ENCODE peak calls at places on chromosomes 7 and 10, in ten cellular contexts. Q is NCI-H2081 treated with DMSO at 0.1 percent for 48 hours; R is dorsolateral prefrontal cortex; S is A172; T is stimulated activated CD8-positive, alpha-beta memory T cell treated with anti-CD3 and anti-CD28 coated beads, Interleukin-2, amount 100 ng/mL, for 1 hour; I is dermis microvascular lymphatic vessel endothelial cell; L is NCI-H1694; J is midbrain; Z is hypothalamus; N is heart left ventricle. D is an unnamed sample.

GRCh38 chr7:43691611-43692010 is 37.7 kb downstream of the COA1 start:
- DNase-seq in Z (no peak), N (no peak), I (no peak), J (no peak), R (no peak), L (no peak), S (no peak), T (no peak), Q (no peak), D (no peak)

GRCh38 chr7:12458520-12459131 is 55.0 kb upstream of the VWDE start:
- DNase-seq in J (peak), R (no peak), Q (peak), Z (no peak), L (peak), S (peak), T (no peak), I (peak), N (no peak), D (peak)

GRCh38 chr7:1548438-1548831 is 7.6 kb downstream of the TMEM184A start:
- DNase-seq in R (no peak), Z (no peak), S (no peak), I (no peak), T (no peak), J (no peak), N (peak), L (no peak), Q (no peak), D (no peak)

GRCh38 chr7:78039791-78040776 is 241.5 kb downstream of the PHTF2 start:
- DNase-seq in T (no peak), J (no peak), Z (no peak), Q (no peak), N (peak), L (no peak), S (no peak), I (peak), R (no peak), D (peak)

GRCh38 chr7:94414481-94414880 is 19.8 kb downstream of the COL1A2 start:
- DNase-seq in Q (no peak), Z (no peak), S (peak), T (no peak), N (no peak), L (peak), J (no peak), R (no peak), I (peak), D (no peak)

GRCh38 chr7:107592361-107593024 is 12.4 kb downstream of the BCAP29 start:
- DNase-seq in R (no peak), I (no peak), J (no peak), Q (no peak), S (no peak), Z (no peak), N (no peak), T (no peak), L (peak), D (no peak)

GRCh38 chr10:109883859-109884771 is 39.2 kb downstream of the XPNPEP1 start:
- DNase-seq in I (peak), J (peak), Z (peak), L (peak), R (peak), N (peak), S (peak), Q (peak), T (peak), D (peak)

GRCh38 chr7:100190059-100190711 is 12.5 kb downstream of the STAG3 start:
- DNase-seq in T (no peak), L (no peak), Q (no peak), I (peak), R (no peak), N (no peak), J (no peak), Z (no peak), S (peak), D (peak)

GRCh38 chr10:98260350-98260749 is 7.6 kb downstream of the LOXL4 start:
- DNase-seq in J (no peak), Q (no peak), Z (no peak), N (no peak), S (no peak), T (no peak), R (no peak), L (no peak), I (no peak), D (no peak)